ENCODE peak calls at places on chromosomes 1 and 21, in six cellular contexts. I, M, G, Q, R and C are unnamed samples.

GRCh38 chr1:3778590-3779264 is 6.2 kb downstream of the SMIM1 start:
- DNase-seq in I (no peak), G (no peak), Q (no peak), R (no peak), M (no peak), C (no peak)

GRCh38 chr1:199808110-199808870 is 219.2 kb upstream of the NR5A2 start:
- DNase-seq in M (no peak), Q (peak), G (peak), R (no peak), I (no peak), C (no peak)

GRCh38 chr1:39348278-39348677 is 143.2 kb upstream of the BMP8A start:
- DNase-seq in I (no peak), R (no peak), M (no peak), Q (no peak), G (no peak), C (no peak)

GRCh38 chr1:3543076-3544049 is 67.9 kb downstream of the MEGF6 start:
- DNase-seq in M (no peak), Q (peak), R (peak), G (peak), I (peak), C (no peak)

GRCh38 chr1:25198731-25199231 is 33.5 kb downstream of the SYF2 start:
- DNase-seq in Q (no peak), G (no peak), R (no peak), I (no peak), M (no peak), C (no peak)

GRCh38 chr1:156230102-156230501 is 11.9 kb upstream of the BGLAP start:
- DNase-seq in M (no peak), R (no peak), Q (no peak), G (no peak), I (no peak), C (no peak)

GRCh38 chr1:18112611-18113010 is 5.0 kb downstream of the IGSF21 start:
- DNase-seq in G (no peak), M (no peak), R (no peak), Q (no peak), I (no peak), C (no peak)

GRCh38 chr1:230327892-230328284 is 98.2 kb downstream of the PGBD5 start:
- DNase-seq in G (no peak), Q (no peak), I (peak), M (no peak), R (peak), C (no peak)

GRCh38 chr1:92538413-92539061 is 51.8 kb upstream of the GFI1 start:
- DNase-seq in R (peak), I (no peak), M (no peak), Q (no peak), G (peak), C (no peak)

GRCh38 chr1:41643422-41643821 is 158.9 kb upstream of the EDN2 start:
- DNase-seq in I (no peak), Q (no peak), M (no peak), G (no peak), R (no peak), C (no peak)

GRCh38 chr1:158961178-158961577 is 29.8 kb downstream of the PYHIN1 start:
- DNase-seq in Q (no peak), G (no peak), I (no peak), R (no peak), M (no peak), C (no peak)

GRCh38 chr1:181099152-181100014 is 10.9 kb downstream of the IER5 start:
- DNase-seq in G (peak), Q (no peak), I (no peak), M (no peak), R (peak), C (no peak)

GRCh38 chr1:77484334-77484733 is 198.1 kb downstream of the ZZZ3 start:
- DNase-seq in G (no peak), I (no peak), M (no peak), Q (no peak), R (no peak), C (no peak)

GRCh38 chr1:150820710-150821521 is 12.9 kb upstream of the CTSK start:
- DNase-seq in I (no peak), G (peak), Q (peak), M (no peak), R (peak), C (no peak)

GRCh38 chr21:43767980-43768867 is 7.9 kb downstream of the CSTB start:
- DNase-seq in G (peak), R (peak), Q (peak), M (no peak), I (peak), C (no peak)

GRCh38 chr1:244971524-244972216 is 107.3 kb upstream of the HNRNPU start:
- DNase-seq in I (no peak), M (no peak), Q (no peak), R (no peak), G (no peak), C (no peak)

GRCh38 chr21:44929799-44930542 is 9.3 kb upstream of the ITGB2 start:
- DNase-seq in R (no peak), M (no peak), G (no peak), I (no peak), Q (no peak), C (no peak)

GRCh38 chr21:25330266-25330665 is 277.0 kb downstream of the MRPL39 start:
- DNase-seq in G (peak), Q (no peak), I (no peak), M (no peak), R (no peak), C (no peak)

GRCh38 chr1:105793541-105794146 is 1262.8 kb upstream of the PRMT6 start:
- DNase-seq in M (peak), Q (peak), R (peak), G (no peak), I (peak), C (no peak)

GRCh38 chr1:167105150-167105840 is 11.4 kb downstream of the STYXL2 start:
- DNase-seq in M (no peak), G (no peak), Q (no peak), R (no peak), I (no peak), C (no peak)

GRCh38 chr1:163072658-163073057 is 3.5 kb downstream of the RGS4 start:
- DNase-seq in M (no peak), Q (no peak), I (no peak), G (peak), R (no peak), C (no peak)

GRCh38 chr1:3237570-3237969 is 168.6 kb downstream of the PRDM16 start:
- DNase-seq in M (no peak), G (no peak), R (no peak), Q (no peak), I (no peak), C (no peak)

GRCh38 chr1:173113015-173113741 is 62.4 kb upstream of the TNFSF18 start:
- DNase-seq in G (peak), Q (no peak), M (no peak), I (no peak), R (peak), C (no peak)

GRCh38 chr1:151210830-151211229 is 12.5 kb downstream of the PIP5K1A start:
- DNase-seq in Q (no peak), G (peak), I (no peak), R (peak), M (no peak), C (no peak)

GRCh38 chr1:21149430-21149861 is 27.3 kb downstream of the EIF4G3 start:
- DNase-seq in I (no peak), R (peak), Q (no peak), G (peak), M (no peak), C (no peak)

GRCh38 chr1:206866062-206866461 is 639 bp downstream of the IL20 start:
- DNase-seq in M (no peak), Q (no peak), I (no peak), R (peak), G (peak), C (no peak)

GRCh38 chr1:237205400-237206064 is 163.5 kb downstream of the RYR2 start:
- DNase-seq in Q (no peak), I (no peak), G (peak), M (no peak), R (no peak), C (no peak)

GRCh38 chr1:155002479-155003226 is at the start of gene ZBTB7B:
- DNase-seq in G (no peak), M (no peak), I (peak), Q (peak), R (peak), C (no peak)

GRCh38 chr21:29378814-29379213 is 80.1 kb downstream of the BACH1 start:
- DNase-seq in Q (peak), M (no peak), I (no peak), G (peak), R (no peak), C (no peak)

GRCh38 chr1:97743129-97743528 is 177.7 kb downstream of the DPYD start:
- DNase-seq in R (no peak), Q (peak), I (no peak), G (no peak), M (no peak), C (no peak)

GRCh38 chr1:175062339-175062738 is 5.3 kb upstream of the TNN start:
- DNase-seq in G (no peak), M (no peak), I (no peak), Q (no peak), R (no peak), C (no peak)

GRCh38 chr21:43591468-43592050 is 67.7 kb downstream of the HSF2BP start:
- DNase-seq in I (no peak), G (no peak), M (no peak), Q (no peak), R (peak), C (no peak)

GRCh38 chr1:34500451-34500850 is 254.4 kb upstream of the GJB5 start:
- DNase-seq in G (no peak), I (peak), Q (no peak), R (no peak), M (peak), C (peak)

GRCh38 chr1:75136921-75137641 is 2.9 kb downstream of the LHX8 start:
- DNase-seq in R (peak), G (no peak), M (no peak), I (no peak), Q (no peak), C (peak)

GRCh38 chr1:22861764-22862440 is 110.8 kb downstream of the LACTBL1 start:
- DNase-seq in I (no peak), G (peak), Q (peak), R (peak), M (peak), C (peak)

GRCh38 chr21:35509004-35509704 is 460.1 kb upstream of the RUNX1 start:
- DNase-seq in I (no peak), M (no peak), R (peak), G (no peak), Q (no peak), C (no peak)

GRCh38 chr1:221824025-221824424 is 82.1 kb upstream of the DUSP10 start:
- DNase-seq in M (no peak), R (no peak), Q (no peak), I (no peak), G (peak), C (no peak)

GRCh38 chr1:37270639-37271038 is 203.7 kb upstream of the ZC3H12A start:
- DNase-seq in I (no peak), G (no peak), M (no peak), R (no peak), Q (no peak), C (no peak)

GRCh38 chr1:37277366-37277765 is 197.0 kb upstream of the ZC3H12A start:
- DNase-seq in M (no peak), I (no peak), Q (no peak), R (no peak), G (no peak), C (no peak)

GRCh38 chr1:37274491-37274890 is 199.9 kb upstream of the ZC3H12A start:
- DNase-seq in Q (no peak), I (peak), R (no peak), M (no peak), G (no peak), C (no peak)

GRCh38 chr1:37272626-37273025 is 201.8 kb upstream of the ZC3H12A start:
- DNase-seq in R (no peak), G (no peak), I (no peak), M (no peak), Q (no peak), C (no peak)

GRCh38 chr1:37274896-37275631 is 199.3 kb upstream of the ZC3H12A start:
- DNase-seq in M (no peak), G (no peak), R (no peak), Q (no peak), I (peak), C (no peak)
- H4K91ac ChIP-seq in M (no peak), G (no peak), R (no peak), Q (no peak), I (no peak), C (no peak)

DNA sequence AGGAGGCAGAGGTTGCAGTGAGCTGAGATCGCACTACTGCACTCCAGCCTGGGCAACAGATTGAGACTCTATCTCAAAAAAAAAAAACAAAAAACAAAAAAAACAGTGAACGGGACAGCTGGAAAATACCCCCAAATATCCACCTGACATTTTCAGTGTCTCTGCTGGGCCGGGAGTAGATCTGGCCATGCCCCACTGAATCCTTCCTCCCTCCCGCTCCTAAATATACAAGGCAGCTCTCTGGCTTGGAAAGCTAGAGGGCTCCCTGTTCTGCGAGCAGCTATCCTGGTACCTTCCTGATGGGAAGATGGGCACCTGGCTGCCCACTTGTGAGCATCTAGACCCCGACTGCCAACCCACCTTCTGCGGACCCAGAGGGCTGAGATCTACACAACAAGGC is 21.4 kb downstream of the SPSB1 start:
- DNase-seq in M (no peak), R (no peak), G (no peak), I (no peak), Q (no peak), C (no peak)
- H4K91ac ChIP-seq in M (no peak), R (no peak), G (peak), I (no peak), Q (no peak), C (no peak)

GRCh38 chr1:38285807-38286530 is 239.4 kb upstream of the POU3F1 start:
- DNase-seq in M (peak), Q (no peak), G (no peak), I (no peak), R (no peak), C (peak)
- H4K91ac ChIP-seq in M (no peak), Q (no peak), G (no peak), I (no peak), R (no peak), C (peak)

GRCh38 chr1:67754526-67754920 is 69.5 kb downstream of the GADD45A start:
- DNase-seq in Q (no peak), M (no peak), I (no peak), R (no peak), G (no peak), C (no peak)

GRCh38 chr1:67755160-67755559 is 70.2 kb downstream of the GADD45A start:
- DNase-seq in I (no peak), R (no peak), Q (no peak), G (no peak), M (no peak), C (no peak)

GRCh38 chr1:67755619-67756018 is 70.6 kb downstream of the GADD45A start:
- DNase-seq in Q (no peak), R (peak), M (no peak), I (no peak), G (no peak), C (no peak)

GRCh38 chr1:67752306-67752705 is 67.3 kb downstream of the GADD45A start:
- DNase-seq in Q (no peak), I (no peak), R (no peak), M (no peak), G (no peak), C (no peak)

DNA sequence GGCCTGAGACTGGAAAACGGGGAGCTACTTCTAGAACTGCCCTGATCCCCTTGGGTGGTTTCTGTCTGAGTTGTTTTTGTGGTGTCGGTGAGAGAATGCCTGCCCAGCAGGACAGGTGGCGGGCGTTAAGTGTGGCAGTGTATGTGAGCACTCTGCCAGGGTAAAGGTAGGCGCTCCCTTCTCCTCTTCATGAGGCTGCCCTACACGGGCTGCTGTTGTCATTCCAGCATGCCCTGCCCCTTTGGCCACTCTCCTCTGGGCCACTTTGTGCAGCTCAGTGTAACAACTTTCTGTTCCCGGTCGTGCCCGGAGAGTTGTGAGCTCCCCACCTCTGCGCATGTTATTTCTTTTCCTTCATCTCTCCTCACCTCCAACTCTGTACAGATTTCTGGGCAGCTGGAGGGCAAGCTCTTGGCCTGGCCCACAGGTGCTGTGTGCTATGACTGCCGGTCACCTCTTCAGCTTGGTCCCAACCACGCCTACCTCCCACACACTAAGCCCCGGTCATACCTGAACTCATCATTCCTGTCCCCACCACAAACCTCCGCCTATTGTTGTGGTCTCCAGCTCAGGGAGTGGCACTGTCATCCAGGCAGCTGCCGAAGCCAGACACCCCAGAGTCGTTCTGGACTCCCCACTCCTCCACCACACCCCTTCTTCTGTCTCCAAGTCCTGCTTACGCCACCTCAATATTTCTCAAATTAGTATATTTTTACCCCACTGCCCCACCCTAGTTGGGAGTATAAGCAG is 69.0 kb downstream of the GADD45A start:
- DNase-seq in M (no peak), I (no peak), R (no peak), Q (no peak), G (no peak), C (no peak)
- H4K91ac ChIP-seq in M (no peak), I (no peak), R (no peak), Q (peak), G (no peak), C (no peak)

DNA sequence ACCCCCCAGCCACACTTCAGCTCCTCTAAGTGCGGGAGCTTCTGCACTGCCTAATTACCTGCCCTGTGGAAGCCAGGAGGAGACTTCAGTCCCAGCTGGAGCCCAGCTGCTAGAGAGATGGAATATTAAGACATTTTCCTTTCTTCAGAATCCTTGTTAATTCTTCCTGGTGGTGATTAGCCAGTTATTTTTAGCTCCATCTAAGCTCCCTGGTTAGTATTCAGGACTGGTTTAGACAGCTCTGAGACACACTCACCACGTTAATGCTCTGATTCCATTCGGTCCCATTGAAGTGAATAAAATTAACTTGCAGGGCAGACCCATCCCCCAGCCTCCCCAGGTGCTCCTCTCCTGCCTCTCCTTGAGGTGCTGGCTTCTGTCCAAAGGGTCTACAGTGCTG is 117.6 kb upstream of the ATP1A1 start:
- DNase-seq in M (no peak), I (no peak), Q (no peak), R (no peak), G (no peak), C (no peak)
- H4K91ac ChIP-seq in M (no peak), I (no peak), Q (no peak), R (no peak), G (no peak), C (no peak)

GRCh38 chr1:55331355-55331754 is 116.2 kb upstream of the USP24 start:
- DNase-seq in Q (no peak), G (no peak), M (no peak), R (no peak), I (no peak), C (no peak)
- H4K91ac ChIP-seq in Q (no peak), G (no peak), M (no peak), R (no peak), I (no peak), C (no peak)